ENCODE peak calls at places on chromosomes 11 and 22, in ten cellular contexts. One of them, this sample, is unnamed.

GRCh38 chr22:29727248-29727551 is 7.4 kb downstream of the CABP7 start:
- DNase-seq in aorta: no peak
- DNase-seq in DMS79: no peak
- DNase-seq in fibroblast of mammary gland: peak; percentile 49
- DNase-seq in M059J: peak; percentile 17
- DNase-seq in hepatic stellate cell: peak; percentile 68
- DNase-seq in COR-L47: no peak
- DNase-seq in cardiac muscle cell: peak; percentile 58
- DNase-seq in lower lobe of right lung: peak; percentile 56
- DNase-seq in activated naive CD4-positive, alpha-beta T cell: no peak
- DNase-seq in this sample: no peak

GRCh38 chr11:27557223-27557622 is 50.7 kb upstream of the LIN7C start:
- DNase-seq in aorta: no peak
- DNase-seq in DMS79: no peak
- DNase-seq in fibroblast of mammary gland: no peak
- DNase-seq in M059J: no peak
- DNase-seq in hepatic stellate cell: no peak
- DNase-seq in COR-L47: no peak
- DNase-seq in cardiac muscle cell: peak; percentile 5
- DNase-seq in lower lobe of right lung: no peak
- DNase-seq in activated naive CD4-positive, alpha-beta T cell: no peak
- DNase-seq in this sample: no peak

GRCh38 chr11:61062181-61062955 is 39.9 kb upstream of the CD5 start:
- DNase-seq in aorta: no peak
- DNase-seq in DMS79: no peak
- DNase-seq in fibroblast of mammary gland: no peak
- DNase-seq in M059J: no peak
- DNase-seq in hepatic stellate cell: no peak
- DNase-seq in COR-L47: no peak
- DNase-seq in cardiac muscle cell: no peak
- DNase-seq in lower lobe of right lung: peak; percentile 1
- DNase-seq in activated naive CD4-positive, alpha-beta T cell: no peak
- DNase-seq in this sample: no peak

GRCh38 chr22:45511847-45512261 is 9.2 kb downstream of the FBLN1 start:
- DNase-seq in aorta: peak; percentile 86
- DNase-seq in DMS79: no peak
- DNase-seq in fibroblast of mammary gland: peak; percentile 99
- DNase-seq in M059J: peak; percentile 69
- DNase-seq in hepatic stellate cell: peak; percentile 70
- DNase-seq in COR-L47: no peak
- DNase-seq in cardiac muscle cell: peak; percentile 93
- DNase-seq in lower lobe of right lung: no peak
- DNase-seq in activated naive CD4-positive, alpha-beta T cell: no peak
- DNase-seq in this sample: no peak

GRCh38 chr11:28526406-28526751 is 418.2 kb downstream of the METTL15 start:
- DNase-seq in aorta: no peak
- DNase-seq in DMS79: no peak
- DNase-seq in fibroblast of mammary gland: peak; percentile 25
- DNase-seq in M059J: peak; percentile 52
- DNase-seq in hepatic stellate cell: no peak
- DNase-seq in COR-L47: no peak
- DNase-seq in cardiac muscle cell: peak; percentile 11
- DNase-seq in lower lobe of right lung: no peak
- DNase-seq in activated naive CD4-positive, alpha-beta T cell: no peak
- DNase-seq in this sample: no peak

GRCh38 chr22:42646569-42647525 is 2.3 kb downstream of the CYB5R3 start:
- DNase-seq in aorta: no peak
- DNase-seq in DMS79: no peak
- DNase-seq in fibroblast of mammary gland: no peak
- DNase-seq in M059J: no peak
- DNase-seq in hepatic stellate cell: peak; percentile 43
- DNase-seq in COR-L47: no peak
- DNase-seq in cardiac muscle cell: peak; percentile 68
- DNase-seq in lower lobe of right lung: no peak
- DNase-seq in activated naive CD4-positive, alpha-beta T cell: no peak
- DNase-seq in this sample: no peak

GRCh38 chr11:130606781-130607511 is 158.5 kb downstream of the ADAMTS15 start:
- DNase-seq in aorta: peak; percentile 80
- DNase-seq in DMS79: no peak
- DNase-seq in fibroblast of mammary gland: peak; percentile 77
- DNase-seq in M059J: peak; percentile 72
- DNase-seq in hepatic stellate cell: no peak
- DNase-seq in COR-L47: peak; percentile 18
- DNase-seq in cardiac muscle cell: peak; percentile 59
- DNase-seq in lower lobe of right lung: no peak
- DNase-seq in activated naive CD4-positive, alpha-beta T cell: no peak
- DNase-seq in this sample: no peak

GRCh38 chr11:123144707-123145106 is 50.3 kb downstream of the CLMP start:
- DNase-seq in aorta: no peak
- DNase-seq in DMS79: peak; percentile 51
- DNase-seq in fibroblast of mammary gland: no peak
- DNase-seq in M059J: no peak
- DNase-seq in hepatic stellate cell: no peak
- DNase-seq in COR-L47: no peak
- DNase-seq in cardiac muscle cell: no peak
- DNase-seq in lower lobe of right lung: no peak
- DNase-seq in activated naive CD4-positive, alpha-beta T cell: no peak
- DNase-seq in this sample: no peak

GRCh38 chr22:23376256-23376655 is 195.9 kb downstream of the BCR start:
- DNase-seq in aorta: no peak
- DNase-seq in DMS79: no peak
- DNase-seq in fibroblast of mammary gland: peak; percentile 17
- DNase-seq in M059J: peak; percentile 14
- DNase-seq in hepatic stellate cell: no peak
- DNase-seq in COR-L47: no peak
- DNase-seq in cardiac muscle cell: peak; percentile 6
- DNase-seq in lower lobe of right lung: no peak
- DNase-seq in activated naive CD4-positive, alpha-beta T cell: no peak
- DNase-seq in this sample: no peak

GRCh38 chr11:103344886-103345285 is 235.7 kb downstream of the DYNC2H1 start:
- DNase-seq in aorta: no peak
- DNase-seq in DMS79: no peak
- DNase-seq in fibroblast of mammary gland: no peak
- DNase-seq in M059J: no peak
- DNase-seq in hepatic stellate cell: no peak
- DNase-seq in COR-L47: no peak
- DNase-seq in cardiac muscle cell: no peak
- DNase-seq in lower lobe of right lung: no peak
- DNase-seq in activated naive CD4-positive, alpha-beta T cell: no peak
- DNase-seq in this sample: no peak

GRCh38 chr11:18010977-18011586 is 1.8 kb downstream of the SERGEF start:
- DNase-seq in aorta: no peak
- DNase-seq in DMS79: no peak
- DNase-seq in fibroblast of mammary gland: no peak
- DNase-seq in M059J: no peak
- DNase-seq in hepatic stellate cell: no peak
- DNase-seq in COR-L47: no peak
- DNase-seq in cardiac muscle cell: no peak
- DNase-seq in lower lobe of right lung: no peak
- DNase-seq in activated naive CD4-positive, alpha-beta T cell: no peak
- DNase-seq in this sample: no peak

GRCh38 chr11:116691779-116692178 is 81.0 kb downstream of the BUD13 start:
- DNase-seq in aorta: peak; percentile 78
- DNase-seq in DMS79: peak; percentile 41
- DNase-seq in fibroblast of mammary gland: peak; percentile 19
- DNase-seq in M059J: peak; percentile 25
- DNase-seq in hepatic stellate cell: peak; percentile 66
- DNase-seq in COR-L47: peak; percentile 69
- DNase-seq in cardiac muscle cell: peak; percentile 35
- DNase-seq in lower lobe of right lung: peak; percentile 54
- DNase-seq in activated naive CD4-positive, alpha-beta T cell: peak; percentile 40
- DNase-seq in this sample: no peak

GRCh38 chr22:25636323-25636722 is 71.8 kb downstream of the GRK3 start:
- DNase-seq in aorta: no peak
- DNase-seq in DMS79: no peak
- DNase-seq in fibroblast of mammary gland: no peak
- DNase-seq in M059J: no peak
- DNase-seq in hepatic stellate cell: no peak
- DNase-seq in COR-L47: no peak
- DNase-seq in cardiac muscle cell: no peak
- DNase-seq in lower lobe of right lung: no peak
- DNase-seq in activated naive CD4-positive, alpha-beta T cell: no peak
- DNase-seq in this sample: no peak

GRCh38 chr11:8777907-8778767 is 95.5 kb downstream of the RPL27A start:
- DNase-seq in aorta: peak; percentile 89
- DNase-seq in DMS79: no peak
- DNase-seq in fibroblast of mammary gland: peak; percentile 72
- DNase-seq in M059J: peak; percentile 50
- DNase-seq in hepatic stellate cell: no peak
- DNase-seq in COR-L47: peak; percentile 60
- DNase-seq in cardiac muscle cell: no peak
- DNase-seq in lower lobe of right lung: no peak
- DNase-seq in activated naive CD4-positive, alpha-beta T cell: no peak
- DNase-seq in this sample: no peak

GRCh38 chr22:39471421-39472141 is 14.8 kb downstream of the MGAT3 start:
- DNase-seq in aorta: no peak
- DNase-seq in DMS79: no peak
- DNase-seq in fibroblast of mammary gland: no peak
- DNase-seq in M059J: peak; percentile 32
- DNase-seq in hepatic stellate cell: peak; percentile 93
- DNase-seq in COR-L47: no peak
- DNase-seq in cardiac muscle cell: peak; percentile 93
- DNase-seq in lower lobe of right lung: no peak
- DNase-seq in activated naive CD4-positive, alpha-beta T cell: no peak
- DNase-seq in this sample: no peak

GRCh38 chr11:129933866-129934265 is 38.5 kb upstream of the NFRKB start:
- DNase-seq in aorta: no peak
- DNase-seq in DMS79: peak; percentile 84
- DNase-seq in fibroblast of mammary gland: no peak
- DNase-seq in M059J: no peak
- DNase-seq in hepatic stellate cell: no peak
- DNase-seq in COR-L47: no peak
- DNase-seq in cardiac muscle cell: no peak
- DNase-seq in lower lobe of right lung: no peak
- DNase-seq in activated naive CD4-positive, alpha-beta T cell: no peak
- DNase-seq in this sample: no peak

GRCh38 chr11:1546536-1547466 is 25.3 kb downstream of the DUSP8 start:
- DNase-seq in aorta: peak; percentile 86
- DNase-seq in DMS79: peak; percentile 18
- DNase-seq in fibroblast of mammary gland: no peak
- DNase-seq in M059J: peak; percentile 49
- DNase-seq in hepatic stellate cell: peak; percentile 86
- DNase-seq in COR-L47: peak; percentile 84
- DNase-seq in cardiac muscle cell: peak; percentile 31
- DNase-seq in lower lobe of right lung: no peak
- DNase-seq in activated naive CD4-positive, alpha-beta T cell: peak; percentile 42
- DNase-seq in this sample: no peak

GRCh38 chr22:36554101-36554500 is 25.1 kb upstream of the EIF3D start:
- DNase-seq in aorta: no peak
- DNase-seq in DMS79: no peak
- DNase-seq in fibroblast of mammary gland: no peak
- DNase-seq in M059J: no peak
- DNase-seq in hepatic stellate cell: no peak
- DNase-seq in COR-L47: no peak
- DNase-seq in cardiac muscle cell: no peak
- DNase-seq in lower lobe of right lung: no peak
- DNase-seq in activated naive CD4-positive, alpha-beta T cell: no peak
- DNase-seq in this sample: no peak

GRCh38 chr11:35304393-35304790 is 115.0 kb downstream of the SLC1A2 start:
- DNase-seq in aorta: no peak
- DNase-seq in DMS79: no peak
- DNase-seq in fibroblast of mammary gland: peak; percentile 92
- DNase-seq in M059J: peak; percentile 79
- DNase-seq in hepatic stellate cell: peak; percentile 28
- DNase-seq in COR-L47: peak; percentile 29
- DNase-seq in cardiac muscle cell: peak; percentile 57
- DNase-seq in lower lobe of right lung: no peak
- DNase-seq in activated naive CD4-positive, alpha-beta T cell: no peak
- DNase-seq in this sample: no peak

GRCh38 chr11:74714904-74715303 is 16.3 kb downstream of the CHRDL2 start:
- DNase-seq in aorta: peak; percentile 16
- DNase-seq in DMS79: no peak
- DNase-seq in fibroblast of mammary gland: no peak
- DNase-seq in M059J: no peak
- DNase-seq in hepatic stellate cell: no peak
- DNase-seq in COR-L47: no peak
- DNase-seq in cardiac muscle cell: no peak
- DNase-seq in lower lobe of right lung: no peak
- DNase-seq in activated naive CD4-positive, alpha-beta T cell: no peak
- DNase-seq in this sample: no peak

GRCh38 chr22:44576311-44577260 is 78.6 kb upstream of the RTL6 start:
- DNase-seq in aorta: peak; percentile 69
- DNase-seq in DMS79: no peak
- DNase-seq in fibroblast of mammary gland: no peak
- DNase-seq in M059J: no peak
- DNase-seq in hepatic stellate cell: no peak
- DNase-seq in COR-L47: no peak
- DNase-seq in cardiac muscle cell: no peak
- DNase-seq in lower lobe of right lung: peak; percentile 28
- DNase-seq in activated naive CD4-positive, alpha-beta T cell: no peak
- DNase-seq in this sample: no peak

GRCh38 chr11:60625262-60625661 is 74.2 kb upstream of the MS4A8 start:
- DNase-seq in aorta: no peak
- DNase-seq in DMS79: no peak
- DNase-seq in fibroblast of mammary gland: peak; percentile 62
- DNase-seq in M059J: peak; percentile 65
- DNase-seq in hepatic stellate cell: peak; percentile 20
- DNase-seq in COR-L47: peak; percentile 1
- DNase-seq in cardiac muscle cell: peak; percentile 30
- DNase-seq in lower lobe of right lung: no peak
- DNase-seq in activated naive CD4-positive, alpha-beta T cell: no peak
- DNase-seq in this sample: no peak

GRCh38 chr11:30852645-30853044 is 266.5 kb upstream of the MPPED2 start:
- DNase-seq in aorta: no peak
- DNase-seq in DMS79: no peak
- DNase-seq in fibroblast of mammary gland: no peak
- DNase-seq in M059J: no peak
- DNase-seq in hepatic stellate cell: no peak
- DNase-seq in COR-L47: no peak
- DNase-seq in cardiac muscle cell: no peak
- DNase-seq in lower lobe of right lung: no peak
- DNase-seq in activated naive CD4-positive, alpha-beta T cell: no peak
- DNase-seq in this sample: no peak

GRCh38 chr11:79419120-79419519 is 21.7 kb downstream of the TENM4 start:
- DNase-seq in aorta: no peak
- DNase-seq in DMS79: no peak
- DNase-seq in fibroblast of mammary gland: peak; percentile 93
- DNase-seq in M059J: peak; percentile 96
- DNase-seq in hepatic stellate cell: peak; percentile 24
- DNase-seq in COR-L47: no peak
- DNase-seq in cardiac muscle cell: no peak
- DNase-seq in lower lobe of right lung: no peak
- DNase-seq in activated naive CD4-positive, alpha-beta T cell: no peak
- DNase-seq in this sample: no peak

GRCh38 chr11:117528061-117528780 is 200.6 kb downstream of the CEP164 start:
- DNase-seq in aorta: no peak
- DNase-seq in DMS79: peak; percentile 62
- DNase-seq in fibroblast of mammary gland: no peak
- DNase-seq in M059J: no peak
- DNase-seq in hepatic stellate cell: no peak
- DNase-seq in COR-L47: peak; percentile 64
- DNase-seq in cardiac muscle cell: no peak
- DNase-seq in lower lobe of right lung: no peak
- DNase-seq in activated naive CD4-positive, alpha-beta T cell: no peak
- DNase-seq in this sample: no peak

GRCh38 chr11:13963169-13963948 is 836 bp downstream of the SPON1 start:
- DNase-seq in aorta: peak; percentile 80
- DNase-seq in DMS79: no peak
- DNase-seq in fibroblast of mammary gland: no peak
- DNase-seq in M059J: no peak
- DNase-seq in hepatic stellate cell: no peak
- DNase-seq in COR-L47: peak; percentile 24
- DNase-seq in cardiac muscle cell: peak; percentile 35
- DNase-seq in lower lobe of right lung: peak; percentile 45
- DNase-seq in activated naive CD4-positive, alpha-beta T cell: peak; percentile 27
- DNase-seq in this sample: no peak

GRCh38 chr11:116840224-116840745 is 2.9 kb upstream of the APOA1 start:
- DNase-seq in aorta: peak; percentile 53
- DNase-seq in DMS79: no peak
- DNase-seq in fibroblast of mammary gland: peak; percentile 29
- DNase-seq in M059J: no peak
- DNase-seq in hepatic stellate cell: peak; percentile 53
- DNase-seq in COR-L47: no peak
- DNase-seq in cardiac muscle cell: peak; percentile 58
- DNase-seq in lower lobe of right lung: no peak
- DNase-seq in activated naive CD4-positive, alpha-beta T cell: no peak
- DNase-seq in this sample: peak; percentile 59

GRCh38 chr11:126121316-126121715 is 58.6 kb upstream of the CDON start:
- DNase-seq in aorta: peak; percentile 5
- DNase-seq in DMS79: no peak
- DNase-seq in fibroblast of mammary gland: no peak
- DNase-seq in M059J: no peak
- DNase-seq in hepatic stellate cell: no peak
- DNase-seq in COR-L47: no peak
- DNase-seq in cardiac muscle cell: no peak
- DNase-seq in lower lobe of right lung: no peak
- DNase-seq in activated naive CD4-positive, alpha-beta T cell: no peak
- DNase-seq in this sample: no peak

This sample was measured in pons.